ENCODE peak calls at places on chromosomes 2 and 18, in four cellular contexts. One of them, this sample, is unnamed.

GRCh38 chr2:12412898-12413305 is 303.8 kb upstream of the TRIB2 start:
- DNase-seq in Panc1: no peak
- DNase-seq in H54: no peak
- DNase-seq in IMR-90: peak
- DNase-seq in this sample: no peak

GRCh38 chr2:208040199-208041171 is 15.2 kb upstream of the PLEKHM3 start:
- DNase-seq in H54: no peak
- DNase-seq in Panc1: no peak
- DNase-seq in IMR-90: peak
- DNase-seq in this sample: peak

GRCh38 chr2:127201452-127201851 is 18.6 kb downstream of the CYP27C1 start:
- DNase-seq in H54: no peak
- DNase-seq in IMR-90: no peak
- DNase-seq in Panc1: no peak
- DNase-seq in this sample: no peak

GRCh38 chr2:68418855-68419254 is 48.2 kb downstream of the FBXO48 start:
- DNase-seq in Panc1: no peak
- DNase-seq in H54: no peak
- DNase-seq in IMR-90: no peak
- DNase-seq in this sample: no peak

GRCh38 chr2:240717181-240717641 is 25.5 kb downstream of the AQP12A start:
- DNase-seq in Panc1: no peak
- DNase-seq in H54: no peak
- DNase-seq in IMR-90: no peak
- DNase-seq in this sample: no peak

GRCh38 chr2:238493880-238494572 is 67.3 kb downstream of the ASB1 start:
- DNase-seq in IMR-90: no peak
- DNase-seq in Panc1: no peak
- DNase-seq in H54: no peak
- DNase-seq in this sample: no peak

GRCh38 chr2:98552499-98553179 is 55.7 kb downstream of the COA5 start:
- DNase-seq in H54: no peak
- DNase-seq in IMR-90: peak
- DNase-seq in Panc1: no peak
- DNase-seq in this sample: no peak

GRCh38 chr2:232315049-232315922 is 63.3 kb upstream of the ALPP start:
- DNase-seq in IMR-90: peak
- DNase-seq in H54: peak
- DNase-seq in Panc1: no peak
- DNase-seq in this sample: peak

GRCh38 chr2:179559108-179559806 is 294.6 kb upstream of the SESTD1 start:
- DNase-seq in H54: no peak
- DNase-seq in IMR-90: no peak
- DNase-seq in Panc1: no peak
- DNase-seq in this sample: no peak

GRCh38 chr2:240733803-240734495 is 42.3 kb downstream of the AQP12A start:
- DNase-seq in IMR-90: no peak
- DNase-seq in H54: no peak
- DNase-seq in Panc1: no peak
- DNase-seq in this sample: no peak

GRCh38 chr2:240301256-240301795 is 134.1 kb upstream of the GPC1 start:
- DNase-seq in Panc1: no peak
- DNase-seq in IMR-90: no peak
- DNase-seq in H54: no peak
- DNase-seq in this sample: no peak

GRCh38 chr18:48939368-48940097 is 11.2 kb downstream of the SMAD7 start:
- DNase-seq in H54: no peak
- DNase-seq in Panc1: no peak
- DNase-seq in IMR-90: no peak
- DNase-seq in this sample: no peak

GRCh38 chr18:25056456-25056855 is 295.5 kb downstream of the ZNF521 start:
- DNase-seq in Panc1: no peak
- DNase-seq in H54: no peak
- DNase-seq in IMR-90: no peak
- DNase-seq in this sample: no peak

GRCh38 chr2:36889782-36890181 is 76.6 kb downstream of the STRN start:
- DNase-seq in Panc1: peak
- DNase-seq in IMR-90: peak
- DNase-seq in H54: peak
- DNase-seq in this sample: no peak

GRCh38 chr2:112805542-112805941 is 21.2 kb upstream of the IL1A start:
- DNase-seq in Panc1: no peak
- DNase-seq in H54: no peak
- DNase-seq in IMR-90: no peak
- DNase-seq in this sample: no peak

This sample was measured in tibial nerve.